ENCODE peak calls at places on chromosomes 11 and 22, in five cellular contexts. One of them, this sample, is unnamed.
A peak's percentile ranks its signal among the peaks of the same experiment; 100 is the strongest.

GRCh38 chr22:45065726-45066125 is 55.9 kb upstream of the PHF21B start:
- DNase-seq in MCF 10A: no peak
- DNase-seq in fibroblast of lung: no peak
- DNase-seq in GM13977: no peak
- DNase-seq in Caki2: no peak
- DNase-seq in this sample: no peak

GRCh38 chr11:32555885-32556284 is 27.7 kb upstream of the EIF3M start:
- DNase-seq in GM13977: no peak
- DNase-seq in MCF 10A: no peak
- DNase-seq in fibroblast of lung: no peak
- DNase-seq in Caki2: no peak
- DNase-seq in this sample: no peak

GRCh38 chr11:62370743-62371440 is 33.6 kb downstream of the ASRGL1 start:
- DNase-seq in GM13977: no peak
- DNase-seq in Caki2: no peak
- DNase-seq in MCF 10A: no peak
- DNase-seq in fibroblast of lung: no peak
- DNase-seq in this sample: peak; percentile 70

GRCh38 chr22:33271390-33272161 is 213.4 kb upstream of the SYN3 start:
- DNase-seq in fibroblast of lung: peak; percentile 54
- DNase-seq in GM13977: peak; percentile 64
- DNase-seq in Caki2: no peak
- DNase-seq in MCF 10A: peak; percentile 62
- DNase-seq in this sample: peak; percentile 87

GRCh38 chr11:63592975-63593395 is 21.2 kb downstream of the PLAAT3 start:
- DNase-seq in Caki2: peak; percentile 39
- DNase-seq in MCF 10A: peak; percentile 28
- DNase-seq in GM13977: peak; percentile 41
- DNase-seq in fibroblast of lung: no peak
- DNase-seq in this sample: peak; percentile 52

GRCh38 chr11:103091441-103091809 is 535 bp downstream of the DCUN1D5 start:
- DNase-seq in GM13977: peak; percentile 54
- DNase-seq in Caki2: peak; percentile 20
- DNase-seq in fibroblast of lung: peak; percentile 53
- DNase-seq in MCF 10A: peak; percentile 57
- DNase-seq in this sample: peak; percentile 59

GRCh38 chr11:1714908-1715885 is 18.2 kb downstream of the KRTAP5-6 start:
- DNase-seq in MCF 10A: no peak
- DNase-seq in Caki2: no peak
- DNase-seq in GM13977: no peak
- DNase-seq in fibroblast of lung: no peak
- DNase-seq in this sample: no peak

GRCh38 chr11:77199346-77199745 is 71.3 kb downstream of the MYO7A start:
- DNase-seq in GM13977: no peak
- DNase-seq in Caki2: no peak
- DNase-seq in fibroblast of lung: no peak
- DNase-seq in MCF 10A: no peak
- DNase-seq in this sample: no peak

GRCh38 chr11:119666463-119667131 is 62.4 kb downstream of the NECTIN1 start:
- DNase-seq in MCF 10A: peak; percentile 78
- DNase-seq in fibroblast of lung: peak; percentile 25
- DNase-seq in GM13977: peak; percentile 88
- DNase-seq in Caki2: peak; percentile 23
- DNase-seq in this sample: peak; percentile 80

GRCh38 chr11:118106789-118107335 is 20.1 kb upstream of the SMIM35 start:
- DNase-seq in fibroblast of lung: peak; percentile 17
- DNase-seq in GM13977: no peak
- DNase-seq in Caki2: no peak
- DNase-seq in MCF 10A: peak; percentile 53
- DNase-seq in this sample: no peak

GRCh38 chr22:21816787-21817496 is 50.5 kb downstream of the MAPK1 start:
- DNase-seq in MCF 10A: peak; percentile 74
- DNase-seq in GM13977: peak; percentile 70
- DNase-seq in fibroblast of lung: peak; percentile 91
- DNase-seq in Caki2: peak; percentile 63
- DNase-seq in this sample: peak; percentile 82

GRCh38 chr11:93849751-93850584 is 450 bp downstream of the VSTM5 start:
- DNase-seq in GM13977: no peak
- DNase-seq in MCF 10A: no peak
- DNase-seq in fibroblast of lung: peak; percentile 50
- DNase-seq in Caki2: no peak
- DNase-seq in this sample: no peak

GRCh38 chr11:74388678-74389327 is 9.4 kb downstream of the PGM2L1 start:
- DNase-seq in fibroblast of lung: peak; percentile 41
- DNase-seq in Caki2: peak; percentile 39
- DNase-seq in GM13977: peak; percentile 60
- DNase-seq in MCF 10A: peak; percentile 63
- DNase-seq in this sample: peak; percentile 58

GRCh38 chr11:44694443-44694842 is 32.3 kb upstream of the TSPAN18 start:
- DNase-seq in MCF 10A: no peak
- DNase-seq in GM13977: no peak
- DNase-seq in fibroblast of lung: no peak
- DNase-seq in Caki2: no peak
- DNase-seq in this sample: peak; percentile 9

This sample was measured in GM12865.